ENCODE peak calls at places on chromosomes 1 and 21, in four cellular contexts. T, B, D and G are unnamed samples.

GRCh38 chr1:73104749-73105148 is 822.4 kb upstream of the NEGR1 start:
- DNase-seq in T (no peak), B (no peak), D (no peak), G (no peak)

GRCh38 chr1:203930343-203930742 is 68.9 kb downstream of the SNRPE start:
- DNase-seq in T (no peak), B (no peak), D (no peak), G (no peak)

GRCh38 chr1:68036946-68037345 is 13.5 kb downstream of the DIRAS3 start:
- DNase-seq in T (no peak), B (no peak), D (no peak), G (no peak)

GRCh38 chr1:168734271-168734670 is 5.3 kb upstream of the DPT start:
- DNase-seq in T (no peak), B (no peak), D (no peak), G (no peak)

GRCh38 chr1:185733818-185734709 is at the start of gene HMCN1:
- DNase-seq in T (peak), B (no peak), D (no peak), G (peak)

GRCh38 chr1:175673236-175674150 is 69.9 kb downstream of the TNR start:
- DNase-seq in T (no peak), B (peak), D (no peak), G (no peak)

GRCh38 chr1:117654485-117655219 is 48.8 kb downstream of the TENT5C start:
- DNase-seq in T (no peak), B (peak), D (no peak), G (no peak)

GRCh38 chr1:107640207-107640606 is 324.8 kb downstream of the VAV3 start:
- DNase-seq in T (no peak), B (no peak), D (no peak), G (no peak)

GRCh38 chr1:25257176-25257575 is 9.9 kb upstream of the RSRP1 start:
- DNase-seq in T (no peak), B (no peak), D (no peak), G (no peak)

GRCh38 chr1:38758824-38759223 is 100.7 kb downstream of the RRAGC start:
- DNase-seq in T (no peak), B (no peak), D (no peak), G (no peak)

GRCh38 chr1:86184401-86184800 is 27.8 kb upstream of the COL24A1 start:
- DNase-seq in T (no peak), B (no peak), D (no peak), G (no peak)

GRCh38 chr21:45019887-45020537 is 54.4 kb upstream of the ADARB1 start:
- DNase-seq in T (peak), B (no peak), D (no peak), G (no peak)

GRCh38 chr1:38241594-38242331 is 195.2 kb upstream of the POU3F1 start:
- DNase-seq in T (no peak), B (no peak), D (no peak), G (no peak)

GRCh38 chr1:156920233-156921052 is at the start of gene LRRC71:
- DNase-seq in T (peak), B (no peak), D (no peak), G (peak)

GRCh38 chr1:40634901-40635655 is 30.4 kb downstream of the RIMS3 start:
- DNase-seq in T (no peak), B (no peak), D (no peak), G (no peak)

GRCh38 chr21:28752131-28752530 is 240.5 kb downstream of the LTN1 start:
- DNase-seq in T (no peak), B (no peak), D (no peak), G (no peak)

GRCh38 chr21:41926068-41926806 is 27.6 kb downstream of the C2CD2 start:
- DNase-seq in T (no peak), B (peak), D (no peak), G (no peak)

GRCh38 chr21:45390121-45390751 is 14.7 kb upstream of the COL18A1 start:
- DNase-seq in T (peak), B (no peak), D (no peak), G (no peak)

GRCh38 chr1:17789926-17790325 is 34.8 kb downstream of the ACTL8 start:
- DNase-seq in T (no peak), B (no peak), D (no peak), G (no peak)

GRCh38 chr1:234478152-234478480 is 863 bp downstream of the TARBP1 start:
- DNase-seq in T (peak), B (no peak), D (no peak), G (no peak)

GRCh38 chr1:22025368-22026154 is 24.1 kb downstream of the CELA3A start:
- DNase-seq in T (peak), B (peak), D (peak), G (peak)

GRCh38 chr1:115218696-115219095 is 119.4 kb downstream of the NGF start:
- DNase-seq in T (no peak), B (no peak), D (no peak), G (no peak)

GRCh38 chr1:66788231-66788939 is 12.7 kb downstream of the INSL5 start:
- DNase-seq in T (no peak), B (peak), D (no peak), G (no peak)

GRCh38 chr1:152224093-152224492 is at the start of gene HRNR:
- DNase-seq in T (no peak), B (no peak), D (no peak), G (no peak)

GRCh38 chr1:59672851-59673574 is 141.7 kb upstream of the HOOK1 start:
- DNase-seq in T (no peak), B (no peak), D (peak), G (no peak)

GRCh38 chr21:44592446-44593365 is at the start of gene KRTAP10-6:
- DNase-seq in T (peak), B (no peak), D (peak), G (no peak)

GRCh38 chr1:22373252-22373651 is 78.4 kb upstream of the ZBTB40 start:
- DNase-seq in T (no peak), B (no peak), D (no peak), G (no peak)

GRCh38 chr1:109877776-109878175 is 32.9 kb upstream of the CSF1 start:
- DNase-seq in T (no peak), B (no peak), D (no peak), G (no peak)

GRCh38 chr1:23726669-23727068 is 16.6 kb upstream of the ELOA start:
- DNase-seq in T (no peak), B (no peak), D (no peak), G (no peak)

GRCh38 chr1:24929091-24929875 is 793 bp downstream of the RUNX3 start:
- DNase-seq in T (no peak), B (no peak), D (no peak), G (no peak)

GRCh38 chr1:10975567-10976326 is 36.7 kb upstream of the TARDBP start:
- DNase-seq in T (no peak), B (no peak), D (no peak), G (no peak)

GRCh38 chr1:32801096-32801713 is 16.0 kb downstream of the YARS1 start:
- DNase-seq in T (no peak), B (no peak), D (no peak), G (no peak)

GRCh38 chr1:206032356-206033140 is 8.9 kb upstream of the CTSE start:
- DNase-seq in T (no peak), B (no peak), D (no peak), G (no peak)

GRCh38 chr1:18495635-18496034 is 14.9 kb downstream of the KLHDC7A start:
- DNase-seq in T (no peak), B (no peak), D (peak), G (no peak)

GRCh38 chr1:62337785-62338631 is 18.8 kb upstream of the KANK4 start:
- DNase-seq in T (no peak), B (no peak), D (no peak), G (no peak)

GRCh38 chr21:27570306-27570868 is 603.5 kb upstream of the ADAMTS5 start:
- DNase-seq in T (no peak), B (no peak), D (peak), G (peak)

GRCh38 chr1:236207121-236207520 is 64.8 kb downstream of the GPR137B start:
- DNase-seq in T (no peak), B (no peak), D (no peak), G (no peak)

DNA sequence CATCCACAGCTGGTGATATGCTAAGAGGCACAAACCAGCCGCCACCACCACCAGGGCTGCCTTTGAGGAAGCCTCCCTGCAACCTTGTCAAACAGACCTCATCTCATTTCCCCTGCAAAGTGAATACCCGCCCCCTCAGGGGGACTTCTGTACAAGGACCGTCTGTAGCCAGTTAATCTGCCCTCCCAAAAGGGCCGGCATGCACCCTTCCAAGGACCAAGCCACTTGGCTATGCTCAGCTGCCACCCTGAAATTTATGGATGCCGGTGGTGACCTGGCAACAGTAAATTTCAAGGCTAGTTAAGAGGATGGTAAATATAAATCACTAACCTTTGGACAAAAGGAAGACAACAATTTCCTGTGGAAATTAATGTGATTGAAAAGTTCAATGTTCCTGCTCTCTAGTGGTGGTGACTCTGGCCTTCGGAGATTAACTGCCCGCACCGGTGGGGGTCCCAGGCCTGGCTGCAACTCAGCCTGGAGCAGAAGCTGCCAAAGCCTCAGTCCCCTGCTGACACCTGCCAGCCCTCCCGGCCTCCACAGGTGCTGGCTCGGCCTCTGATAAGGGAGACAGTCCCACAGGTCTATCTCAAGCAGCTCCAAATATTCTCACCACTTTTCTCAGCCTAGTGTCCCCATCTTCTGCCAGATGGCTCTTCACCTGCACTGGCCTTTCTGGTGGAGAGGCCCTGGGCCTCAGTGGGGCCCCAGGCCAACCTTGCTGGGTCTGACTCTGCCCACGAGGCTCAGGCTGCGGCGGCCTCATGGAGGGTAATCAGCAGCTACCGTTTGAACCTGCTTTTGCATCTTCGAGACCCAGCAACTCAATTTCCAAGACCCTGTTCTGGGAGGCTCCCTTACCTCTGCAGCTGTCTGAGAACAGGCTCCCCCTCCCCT is 12.2 kb downstream of the TMEM53 start:
- DNase-seq in T (no peak), B (no peak), D (no peak), G (no peak)
- H3K4me3 ChIP-seq in T (no peak), B (no peak), D (no peak), G (no peak)

DNA sequence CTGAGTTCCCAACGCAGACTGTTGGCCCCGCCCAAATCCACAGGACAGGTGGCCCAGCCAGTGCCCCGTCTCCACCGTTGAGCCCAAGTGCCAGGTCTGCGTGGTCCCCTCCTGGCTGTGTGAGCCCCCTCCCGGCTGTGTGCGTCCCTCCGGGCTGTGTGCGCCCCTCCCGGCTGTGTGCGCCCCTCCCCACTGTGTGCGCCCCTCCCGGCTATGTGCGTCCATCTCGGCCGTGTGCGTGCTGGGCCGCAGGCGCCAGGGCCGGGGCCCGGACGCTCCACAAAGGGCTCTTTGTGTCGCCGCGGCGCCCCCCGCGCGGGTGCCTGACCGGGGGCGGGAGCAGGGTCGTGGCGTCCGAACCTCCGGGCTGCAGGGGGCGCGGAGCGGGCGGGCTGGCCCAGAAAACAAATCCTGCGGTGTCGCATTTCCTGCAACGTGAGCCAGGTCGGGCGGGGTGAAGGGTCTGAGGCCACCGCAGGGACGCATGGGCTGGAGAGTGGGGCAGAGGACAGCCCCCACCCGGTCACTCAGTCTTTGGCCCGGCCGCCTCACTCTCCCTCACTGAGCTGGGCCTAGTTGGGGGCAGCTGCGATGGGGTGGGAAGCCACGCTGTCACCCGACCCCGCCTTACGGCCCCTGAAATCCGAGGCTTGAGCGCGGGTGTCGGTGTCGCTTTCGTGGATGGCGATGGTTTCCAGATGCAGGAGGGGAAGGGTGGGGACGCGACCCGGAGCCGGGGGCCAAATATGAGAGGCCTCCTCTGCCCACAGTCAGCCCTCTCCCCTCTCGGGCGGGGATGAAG is 18.8 kb downstream of the TNFRSF25 start:
- DNase-seq in T (no peak), B (no peak), D (no peak), G (no peak)
- H3K4me3 ChIP-seq in T (peak), B (peak), D (no peak), G (peak)

DNA sequence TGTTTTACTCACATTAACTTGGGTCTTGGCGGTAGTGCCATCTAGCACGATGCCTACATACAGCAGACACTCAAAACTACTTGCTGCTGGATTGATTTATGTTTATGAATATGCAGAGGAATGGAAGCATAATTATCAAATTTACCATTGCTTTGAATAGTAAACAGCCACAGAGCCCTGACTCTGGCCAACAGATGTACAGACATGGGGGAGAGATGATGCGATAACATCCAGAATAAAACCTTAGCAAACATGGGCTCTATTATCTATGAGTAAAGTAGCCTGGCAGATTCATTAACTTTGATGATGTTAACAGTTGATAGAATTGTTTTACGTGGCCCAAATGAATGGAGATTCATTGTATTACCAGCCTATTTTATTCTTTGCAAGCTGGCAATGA is 42.8 kb downstream of the PTGFR start:
- DNase-seq in T (no peak), B (no peak), D (no peak), G (no peak)
- H3K4me3 ChIP-seq in T (no peak), B (no peak), D (no peak), G (no peak)

DNA sequence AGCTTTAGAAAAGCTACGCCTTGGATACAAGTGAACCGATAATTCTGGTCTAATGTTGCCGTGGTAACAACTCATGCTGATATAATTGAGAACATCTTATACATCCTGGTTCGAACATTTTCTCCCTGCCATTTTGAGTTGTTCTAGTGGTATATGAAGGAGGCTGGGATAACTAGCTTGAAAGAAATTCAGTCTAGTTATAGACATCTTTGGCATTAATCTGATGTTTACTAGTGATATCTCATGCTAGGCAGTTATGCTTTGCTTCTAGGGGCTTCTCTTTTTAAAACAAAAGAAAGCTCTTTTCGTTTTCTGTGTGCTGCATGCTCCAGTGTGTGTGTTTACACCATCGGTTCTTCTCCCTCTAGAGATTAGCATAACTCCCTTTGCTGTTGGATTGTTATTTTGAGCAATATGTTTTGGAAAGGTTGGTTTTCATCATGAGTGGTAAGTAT is 20.5 kb downstream of the PRKACB start:
- DNase-seq in T (no peak), B (no peak), D (no peak), G (no peak)
- H3K4me3 ChIP-seq in T (no peak), B (no peak), D (peak), G (no peak)

GRCh38 chr1:150366416-150367296 is 2.7 kb downstream of the RPRD2 start:
- DNase-seq in T (no peak), B (no peak), D (no peak), G (no peak)
- H3K4me3 ChIP-seq in T (peak), B (peak), D (peak), G (peak)

GRCh38 chr1:113388017-113388620 is 2.2 kb upstream of the MAGI3 start:
- DNase-seq in T (no peak), B (no peak), D (no peak), G (no peak)
- H3K4me3 ChIP-seq in T (no peak), B (no peak), D (no peak), G (no peak)

DNA sequence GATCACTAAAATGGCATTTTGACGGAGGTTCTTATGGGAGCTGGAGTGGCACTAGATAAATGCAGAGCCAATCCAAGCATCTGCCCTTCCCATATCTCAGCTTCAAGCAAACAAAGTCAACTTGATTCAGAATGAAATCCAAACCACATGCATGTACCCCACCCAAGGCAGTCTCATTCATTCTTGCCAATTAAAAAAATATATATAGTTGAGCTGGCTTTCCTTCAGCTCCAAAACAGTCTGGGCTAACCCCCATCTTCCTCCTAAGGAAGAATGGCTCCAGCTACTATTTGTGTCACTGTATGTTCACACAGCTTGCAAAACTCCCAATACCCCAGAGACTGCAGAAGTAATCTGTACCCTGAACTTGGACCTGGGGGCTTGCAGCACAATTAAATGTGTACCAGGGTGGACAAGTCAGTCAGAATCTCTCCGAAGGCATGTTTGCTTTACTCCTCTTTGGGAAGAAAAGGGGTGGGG is 35.5 kb downstream of the GPR3 start:
- DNase-seq in T (no peak), B (no peak), D (no peak), G (no peak)
- H3K4me3 ChIP-seq in T (no peak), B (no peak), D (peak), G (peak)

DNA sequence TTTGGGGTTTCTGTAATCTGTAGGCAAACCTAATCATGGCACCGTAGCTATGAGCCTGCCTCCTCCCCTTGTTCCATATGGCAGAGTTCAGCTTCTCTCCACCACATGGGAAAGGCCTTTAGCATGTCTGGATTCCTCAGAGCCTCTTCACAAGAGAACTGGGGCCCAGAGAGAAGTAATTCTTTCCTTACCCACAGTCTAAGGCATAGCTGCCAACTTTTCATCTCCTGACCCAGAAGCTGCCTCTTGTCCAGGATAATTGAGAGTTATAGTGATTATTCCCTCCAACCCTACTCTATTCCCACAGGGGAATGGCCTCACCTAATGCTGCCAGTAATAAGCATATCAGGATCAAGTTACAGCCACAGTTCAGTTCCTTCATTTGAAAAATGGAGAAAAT is 63.7 kb upstream of the WARS2 start:
- DNase-seq in T (no peak), B (no peak), D (no peak), G (no peak)
- H3K4me3 ChIP-seq in T (no peak), B (no peak), D (no peak), G (no peak)